ENCODE peak calls at places on chromosomes 6 and 20, in five cellular contexts. One of them, this sample, is unnamed.

GRCh38 chr6:156883497-156884252 is 106.5 kb downstream of the ARID1B start:
- DNase-seq in substantia nigra: no peak
- DNase-seq in Right ventricle myocardium superior: no peak
- DNase-seq in tibial artery: no peak
- DNase-seq in LoVo: no peak
- DNase-seq in this sample: no peak

GRCh38 chr6:24419526-24419925 is 16.8 kb downstream of the MRS2 start:
- DNase-seq in substantia nigra: no peak
- DNase-seq in Right ventricle myocardium superior: no peak
- DNase-seq in tibial artery: no peak
- DNase-seq in LoVo: no peak
- DNase-seq in this sample: no peak

GRCh38 chr20:50089140-50089786 is 23.7 kb downstream of the UBE2V1 start:
- DNase-seq in substantia nigra: no peak
- DNase-seq in Right ventricle myocardium superior: no peak
- DNase-seq in tibial artery: no peak
- DNase-seq in LoVo: no peak
- DNase-seq in this sample: no peak

GRCh38 chr6:117911660-117912059 is 4.6 kb downstream of the SLC35F1 start:
- DNase-seq in substantia nigra: no peak
- DNase-seq in Right ventricle myocardium superior: no peak
- DNase-seq in tibial artery: no peak
- DNase-seq in LoVo: no peak
- DNase-seq in this sample: no peak

GRCh38 chr20:11430652-11431051 is 487.0 kb upstream of the BTBD3 start:
- DNase-seq in substantia nigra: no peak
- DNase-seq in Right ventricle myocardium superior: no peak
- DNase-seq in tibial artery: no peak
- DNase-seq in LoVo: no peak
- DNase-seq in this sample: no peak

GRCh38 chr6:79269877-79270276 is 35.4 kb upstream of the HMGN3 start:
- DNase-seq in substantia nigra: no peak
- DNase-seq in Right ventricle myocardium superior: no peak
- DNase-seq in tibial artery: peak
- DNase-seq in LoVo: no peak
- DNase-seq in this sample: no peak

GRCh38 chr6:154868143-154868594 is 126.9 kb upstream of the TIAM2 start:
- DNase-seq in substantia nigra: no peak
- DNase-seq in Right ventricle myocardium superior: no peak
- DNase-seq in tibial artery: no peak
- DNase-seq in LoVo: peak
- DNase-seq in this sample: no peak

GRCh38 chr6:10412165-10412947 is 2.5 kb downstream of the TFAP2A start:
- DNase-seq in substantia nigra: no peak
- DNase-seq in Right ventricle myocardium superior: peak
- DNase-seq in tibial artery: no peak
- DNase-seq in LoVo: peak
- DNase-seq in this sample: peak

GRCh38 chr20:17796096-17796563 is 96.4 kb downstream of the BANF2 start:
- DNase-seq in substantia nigra: no peak
- DNase-seq in Right ventricle myocardium superior: peak
- DNase-seq in tibial artery: peak
- DNase-seq in LoVo: no peak
- DNase-seq in this sample: peak

GRCh38 chr20:3796477-3797225 is 541 bp downstream of the CDC25B start:
- DNase-seq in substantia nigra: no peak
- DNase-seq in Right ventricle myocardium superior: no peak
- DNase-seq in tibial artery: no peak
- DNase-seq in LoVo: no peak
- DNase-seq in this sample: no peak

GRCh38 chr6:112691289-112691688 is 344.2 kb downstream of the RFPL4B start:
- DNase-seq in substantia nigra: no peak
- DNase-seq in Right ventricle myocardium superior: no peak
- DNase-seq in tibial artery: no peak
- DNase-seq in LoVo: peak
- DNase-seq in this sample: no peak

GRCh38 chr6:152267967-152268845 is 369.0 kb downstream of the SYNE1 start:
- DNase-seq in substantia nigra: no peak
- DNase-seq in Right ventricle myocardium superior: no peak
- DNase-seq in tibial artery: no peak
- DNase-seq in LoVo: peak
- DNase-seq in this sample: no peak

GRCh38 chr20:34825530-34826362 is at the start of gene NCOA6:
- DNase-seq in substantia nigra: peak
- DNase-seq in Right ventricle myocardium superior: peak
- DNase-seq in tibial artery: peak
- DNase-seq in LoVo: peak
- DNase-seq in this sample: peak

This sample was measured in psoas muscle.